ENCODE peak calls at places on chromosomes 12 and 14, in seven cellular contexts. J is stomach, V is tibial nerve, K is transverse colon, A is K562, X is GM12878, I is upper lobe of left lung. S is an unnamed sample. For H3K27me3, the result is how much of the 10 kb centered on the place peaks cover.

GRCh38 chr12:46518184-46518583 is 145.6 kb upstream of the SLC38A2 start:
- DNase-seq in J (no peak), V (peak), K (no peak), A (no peak), X (no peak), I (no peak), S (peak)

GRCh38 chr12:99975321-99975720 is 9.4 kb downstream of the ANKS1B start:
- DNase-seq in J (no peak), V (no peak), K (no peak), A (no peak), X (no peak), I (no peak), S (no peak)

GRCh38 chr12:49279706-49280159 is 14.9 kb downstream of the TUBA1C start:
- DNase-seq in J (no peak), V (no peak), K (peak), A (no peak), X (no peak), I (peak), S (no peak)

GRCh38 chr12:92002673-92003382 is 142.8 kb downstream of the BTG1 start:
- DNase-seq in J (no peak), V (no peak), K (no peak), A (peak), X (no peak), I (no peak), S (no peak)

GRCh38 chr12:72264548-72265175 is 7.5 kb upstream of the TRHDE start:
- DNase-seq in J (no peak), V (no peak), K (no peak), A (peak), X (no peak), I (no peak), S (no peak)

GRCh38 chr14:91377700-91378652 is 39.6 kb downstream of the CCDC88C start:
- DNase-seq in J (no peak), V (no peak), K (peak), A (no peak), X (no peak), I (no peak), S (no peak)

GRCh38 chr12:28909291-28909690 is 239.8 kb upstream of the FAR2 start:
- DNase-seq in J (no peak), V (no peak), K (no peak), A (no peak), X (no peak), I (no peak), S (no peak)

GRCh38 chr14:22221508-22221907 is 367.5 kb downstream of the DAD1 start:
- DNase-seq in J (no peak), V (no peak), K (no peak), A (peak), X (no peak), I (no peak), S (no peak)

GRCh38 chr14:104138098-104138890 is at the start of gene KIF26A:
- DNase-seq in J (no peak), V (no peak), K (peak), A (no peak), X (no peak), I (no peak), S (peak)
- H3K4me3 ChIP-seq in J (peak), V (peak), K (peak), A (no peak), X (no peak), I (peak), S (peak)

GRCh38 chr12:106910202-106910601 is 45.5 kb upstream of the TMEM263 start:
- DNase-seq in J (no peak), V (no peak), K (no peak), A (no peak), X (peak), I (no peak), S (no peak)
- H3K27me3 ChIP-seq in J (half or more), V (under half), K (under half), A (half or more), X (under half), I (under half), S (under half)

GRCh38 chr12:47551426-47551851 is 154.4 kb downstream of the RPAP3 start:
- DNase-seq in J (no peak), V (peak), K (no peak), A (no peak), X (no peak), I (no peak), S (no peak)

GRCh38 chr12:47553266-47553665 is 152.6 kb downstream of the RPAP3 start:
- DNase-seq in J (no peak), V (no peak), K (no peak), A (no peak), X (no peak), I (no peak), S (no peak)

GRCh38 chr12:47556219-47556618 is 149.6 kb downstream of the RPAP3 start:
- DNase-seq in J (no peak), V (no peak), K (no peak), A (no peak), X (no peak), I (no peak), S (no peak)

GRCh38 chr12:47556631-47557030 is 149.2 kb downstream of the RPAP3 start:
- DNase-seq in J (no peak), V (no peak), K (no peak), A (no peak), X (no peak), I (no peak), S (no peak)

DNA sequence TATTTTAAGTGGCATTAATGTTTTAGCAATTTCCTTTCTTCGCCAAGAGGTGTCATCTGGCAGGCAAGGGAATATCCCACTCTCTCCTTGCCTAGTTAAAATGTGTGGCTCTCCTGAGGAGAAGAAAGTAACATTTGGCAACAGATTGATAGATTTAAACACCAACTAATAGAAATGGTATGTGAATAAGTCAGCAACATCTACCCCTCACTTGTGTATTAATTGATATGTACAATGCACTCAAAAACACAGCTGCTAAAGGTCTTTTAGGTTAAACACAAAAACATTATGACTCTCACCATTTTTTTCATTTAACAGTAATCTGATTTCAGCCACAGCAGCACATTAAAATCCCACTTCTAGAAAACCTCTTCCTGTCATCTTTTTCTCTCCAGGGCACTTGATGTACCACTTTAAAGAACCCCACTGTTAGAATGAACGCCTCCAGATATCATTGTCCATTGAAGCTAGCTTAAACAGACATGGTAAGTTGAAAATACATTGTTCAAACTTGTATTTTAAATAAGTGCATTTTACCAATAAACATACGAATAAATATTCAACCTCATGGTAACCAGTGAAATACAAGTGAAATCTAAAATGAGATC is 151.7 kb downstream of the RPAP3 start:
- DNase-seq in J (no peak), V (no peak), K (no peak), A (no peak), X (no peak), I (no peak), S (no peak)
- TF ChIP-seq EP300 in J (no peak), V (no peak), K (no peak), A (no peak), X (no peak), I (no peak), S (no peak)

GRCh38 chr12:123085046-123085445 is 65.8 kb downstream of the PITPNM2 start:
- DNase-seq in J (no peak), V (no peak), K (no peak), A (no peak), X (no peak), I (no peak), S (no peak)
- H3K4me3 ChIP-seq in J (no peak), V (no peak), K (no peak), A (no peak), X (no peak), I (no peak), S (no peak)

GRCh38 chr12:130815028-130815741 is 23.9 kb downstream of the STX2 start:
- DNase-seq in J (no peak), V (no peak), K (no peak), A (no peak), X (no peak), I (no peak), S (no peak)
- H3K27me3 ChIP-seq in J (under half), V (under half), K (under half), A (under half), X (under half), I (under half), S (under half)

DNA sequence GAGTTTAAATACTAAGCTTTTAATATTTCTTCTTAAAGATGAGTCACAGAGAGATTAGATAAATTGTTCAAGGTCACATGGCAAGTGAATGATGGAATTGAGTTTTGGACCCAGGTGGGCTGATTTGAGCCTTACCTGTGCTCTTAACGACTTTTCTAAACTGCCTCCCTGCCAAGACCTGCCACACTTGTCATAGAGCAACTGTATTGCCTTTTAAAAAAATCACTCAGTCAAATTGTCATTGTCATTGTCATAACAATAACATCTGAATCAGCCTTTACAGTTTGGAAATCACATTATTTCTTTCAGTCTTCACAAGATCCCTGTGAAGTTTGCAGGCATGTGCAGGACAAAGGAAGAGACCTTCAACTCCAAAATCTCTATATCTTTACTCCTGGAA is 25.7 kb downstream of the SLC4A8 start:
- DNase-seq in J (no peak), V (no peak), K (no peak), A (no peak), X (no peak), I (no peak), S (no peak)
- TF ChIP-seq EP300 in J (no peak), V (no peak), K (no peak), A (no peak), X (no peak), I (no peak), S (no peak)